ENCODE peak calls at places on chromosomes 16 and 17, in four cellular contexts. B is tibial artery, S is ovary, D is OCI-LY7. T is an unnamed sample.
A peak's percentile ranks its signal among the peaks of the same experiment; 100 is the strongest.

GRCh38 chr17:44820631-44821196 is 9.4 kb downstream of the GJC1 start:
- DNase-seq in B (no peak), S (no peak), D (no peak), T (no peak)

GRCh38 chr16:2009302-2009711 is 314 bp downstream of the ZNF598 start:
- DNase-seq in B (no peak), S (no peak), D (peak; percentile 45), T (no peak)

GRCh38 chr17:82838386-82839063 is 1.3 kb downstream of the ZNF750 start:
- DNase-seq in B (no peak), S (no peak), D (no peak), T (no peak)

GRCh38 chr17:71505200-71505599 is 615.6 kb upstream of the SOX9 start:
- DNase-seq in B (no peak), S (no peak), D (no peak), T (no peak)

GRCh38 chr16:66580605-66581209 is 1.4 kb downstream of the CMTM2 start:
- DNase-seq in B (peak; percentile 38), S (no peak), D (no peak), T (no peak)

GRCh38 chr17:81980752-81981239 is 3.4 kb downstream of the ASPSCR1 start:
- DNase-seq in B (no peak), S (no peak), D (no peak), T (no peak)

GRCh38 chr16:9499921-9500593 is 408.6 kb downstream of the HAPSTR1 start:
- DNase-seq in B (no peak), S (no peak), D (no peak), T (no peak)

GRCh38 chr16:62644030-62644812 is 608.0 kb upstream of the CDH8 start:
- DNase-seq in B (no peak), S (no peak), D (no peak), T (no peak)

GRCh38 chr16:10617662-10618420 is 37.4 kb upstream of the EMP2 start:
- DNase-seq in B (no peak), S (no peak), D (no peak), T (no peak)

GRCh38 chr17:73401911-73402310 is 90.1 kb upstream of the CDC42EP4 start:
- DNase-seq in B (no peak), S (peak; percentile 33), D (no peak), T (peak; percentile 77)

DNA sequence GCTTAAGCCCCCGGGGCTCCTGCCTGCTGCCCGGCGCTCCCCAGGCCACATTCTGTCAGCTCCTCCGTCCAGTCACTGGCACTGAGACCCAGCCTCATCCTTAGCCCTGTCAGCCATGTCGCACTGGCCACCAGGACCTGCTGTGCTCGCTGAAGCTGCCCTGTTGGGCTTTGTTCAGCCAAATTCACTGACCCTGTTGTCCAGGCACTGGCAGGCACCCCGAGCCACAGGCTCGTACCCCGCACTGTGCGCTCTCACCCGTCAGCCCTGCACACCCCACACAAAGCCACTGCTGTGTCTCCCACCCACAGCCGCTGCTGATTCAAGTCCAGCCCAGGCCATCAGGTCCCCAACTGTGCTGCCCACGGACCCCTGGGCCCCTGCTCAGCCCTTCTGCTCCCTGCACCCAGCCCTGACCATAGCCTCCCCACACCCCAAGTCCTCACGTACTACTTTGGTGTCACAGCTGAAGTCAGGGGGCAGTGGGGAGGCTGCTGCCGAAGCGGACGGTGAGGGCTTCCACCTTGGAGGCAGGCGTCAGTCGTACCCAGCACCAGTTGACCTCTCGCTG is 131.5 kb upstream of the CHMP6 start:
- DNase-seq in B (no peak), S (no peak), D (no peak), T (no peak)
- H3K27ac ChIP-seq in B (no peak overlapping the region), S (no peak overlapping the region), D (no peak overlapping the region), T (no peak overlapping the region)

DNA sequence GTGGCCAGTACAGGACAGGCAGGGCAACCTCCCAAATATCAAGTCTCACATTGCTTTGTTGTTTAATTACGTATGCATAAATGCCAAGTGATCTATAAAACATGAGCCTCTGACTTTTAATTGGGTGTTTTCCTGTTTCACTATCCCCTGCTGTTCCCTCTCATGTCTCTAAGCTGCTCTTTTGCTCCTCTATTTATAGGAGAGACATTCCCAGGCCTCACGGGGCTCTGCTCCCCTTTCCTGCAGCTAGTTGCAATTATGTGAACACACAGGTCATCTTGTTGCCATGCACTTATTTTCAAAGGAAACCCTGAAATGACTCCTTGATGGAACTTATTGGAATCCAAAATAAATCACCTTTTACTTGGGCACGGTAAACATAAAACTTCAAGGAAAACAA is 1173.6 kb upstream of the GOT2 start:
- DNase-seq in B (no peak), S (no peak), D (no peak), T (no peak)
- H3K4me3 ChIP-seq in B (no peak overlapping the region), S (no peak overlapping the region), D (no peak overlapping the region), T (no peak overlapping the region)

DNA sequence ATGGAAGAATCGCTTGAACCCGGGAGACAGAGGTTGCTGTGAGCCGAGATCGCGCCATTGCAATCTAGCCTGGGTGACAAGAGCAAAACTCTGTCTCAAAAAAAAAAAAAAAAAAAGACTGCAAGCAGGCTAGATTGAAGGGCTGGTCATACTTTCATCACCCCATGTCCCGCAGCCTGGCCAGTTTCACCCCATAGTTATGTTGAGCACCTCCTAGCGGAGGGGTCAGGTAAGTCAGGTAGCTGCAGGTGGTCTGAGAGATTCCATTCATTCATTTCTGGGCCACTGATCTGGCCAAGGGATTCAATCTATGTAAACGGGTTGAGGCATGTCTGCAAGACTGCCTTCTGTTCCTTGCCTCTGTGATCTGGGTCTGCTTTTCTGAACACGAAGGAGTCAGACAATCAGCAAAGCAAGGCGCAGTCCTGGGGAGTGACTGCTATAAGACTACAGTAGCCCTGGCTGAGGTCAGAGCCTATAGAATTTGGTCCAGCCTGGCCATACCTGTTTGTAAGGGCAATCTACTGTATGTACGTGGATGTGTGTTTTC is 23.6 kb upstream of the BPTF start:
- DNase-seq in B (no peak), S (no peak), D (no peak), T (no peak)
- TF ChIP-seq CTCF in B (no peak), S (no peak), D (peak; percentile 74), T (no peak)

DNA sequence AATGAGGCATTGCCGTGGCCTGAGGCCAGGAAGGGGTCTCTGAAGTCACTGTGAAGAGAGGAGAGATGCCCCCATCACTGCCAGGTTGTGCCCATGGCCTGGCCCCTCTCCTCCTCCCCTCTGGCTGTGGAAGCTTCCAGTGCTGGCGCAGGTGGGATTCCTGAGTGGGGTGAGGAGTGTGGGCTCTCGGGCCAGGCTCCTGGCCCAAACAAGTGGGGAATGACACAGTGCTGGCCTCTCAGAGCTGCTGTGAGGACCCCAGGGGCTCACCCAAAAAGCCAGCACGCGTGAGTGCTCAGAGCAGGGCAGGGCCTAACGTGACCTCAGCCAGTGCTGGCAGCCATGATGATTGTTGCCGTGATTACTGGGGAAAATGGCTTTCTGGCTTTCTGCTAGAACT is 53.5 kb upstream of the MTSS2 start:
- DNase-seq in B (no peak), S (no peak), D (no peak), T (no peak)
- H3K27ac ChIP-seq in B (peak overlapping the region; percentile 86), S (no peak overlapping the region), D (no peak overlapping the region), T (no peak overlapping the region)

GRCh38 chr16:15644306-15644961 is 1.5 kb upstream of the MARF1 start:
- DNase-seq in B (no peak), S (no peak), D (peak; percentile 18), T (no peak)
- H3K4me3 ChIP-seq in B (no peak overlapping the region), S (no peak overlapping the region), D (peak overlapping the region; percentile 89), T (no peak overlapping the region)

GRCh38 chr16:833411-833810 is 32.9 kb upstream of the GNG13 start:
- DNase-seq in B (no peak), S (no peak), D (no peak), T (no peak)

GRCh38 chr16:831571-832443 is 31.3 kb upstream of the GNG13 start:
- DNase-seq in B (no peak), S (no peak), D (no peak), T (no peak)

GRCh38 chr16:830871-831570 is 30.5 kb upstream of the GNG13 start:
- DNase-seq in B (no peak), S (no peak), D (no peak), T (no peak)

GRCh38 chr16:830107-830870 is 29.8 kb upstream of the GNG13 start:
- DNase-seq in B (no peak), S (no peak), D (no peak), T (no peak)

DNA sequence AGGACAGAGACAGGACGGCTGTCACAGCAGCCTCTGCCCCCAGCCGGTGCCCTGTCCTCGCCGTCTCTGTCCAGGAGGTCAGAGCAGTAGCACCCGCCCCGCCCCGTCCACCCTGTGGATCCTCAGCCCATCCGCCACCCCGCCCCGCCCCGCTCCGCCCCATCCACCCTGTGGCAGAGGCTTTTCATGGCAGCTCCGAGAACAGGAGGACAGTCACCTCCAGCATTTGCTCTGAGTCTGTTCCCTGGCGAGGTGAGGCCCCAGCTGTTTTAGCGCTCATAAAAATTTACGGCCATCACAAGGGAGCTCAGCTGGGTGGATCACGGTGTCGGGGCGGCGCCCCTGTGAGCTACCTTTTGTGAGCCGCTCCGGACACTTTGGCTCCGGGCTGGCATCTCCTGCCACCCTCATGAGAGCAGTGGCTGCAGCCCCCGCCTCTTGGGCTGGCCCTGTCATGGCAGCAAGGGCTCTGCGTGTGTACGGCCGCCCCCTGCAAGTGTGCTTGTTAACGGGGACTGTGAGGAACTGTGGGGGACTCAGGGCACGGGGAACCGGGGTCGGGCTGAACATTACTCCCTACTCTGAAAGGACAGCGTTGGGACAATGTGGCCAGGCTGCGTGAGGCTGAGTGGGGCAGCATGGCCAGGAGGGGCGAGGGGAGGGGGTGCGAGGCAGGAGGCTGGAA is 32.3 kb upstream of the GNG13 start:
- DNase-seq in B (no peak), S (no peak), D (no peak), T (no peak)
- TF ChIP-seq CTCF in B (no peak), S (no peak), D (no peak), T (no peak)

GRCh38 chr16:48157794-48158193 is 2.0 kb upstream of the ABCC12 start:
- DNase-seq in B (no peak), S (no peak), D (no peak), T (no peak)

GRCh38 chr16:48157302-48157701 is 1.5 kb upstream of the ABCC12 start:
- DNase-seq in B (no peak), S (no peak), D (no peak), T (no peak)

GRCh38 chr16:48155926-48156789 is at the start of gene ABCC12:
- DNase-seq in B (no peak), S (no peak), D (no peak), T (no peak)

GRCh38 chr16:48156790-48157209 is 1.0 kb upstream of the ABCC12 start:
- DNase-seq in B (peak; percentile 74), S (peak; percentile 61), D (peak; percentile 63), T (peak; percentile 83)

DNA sequence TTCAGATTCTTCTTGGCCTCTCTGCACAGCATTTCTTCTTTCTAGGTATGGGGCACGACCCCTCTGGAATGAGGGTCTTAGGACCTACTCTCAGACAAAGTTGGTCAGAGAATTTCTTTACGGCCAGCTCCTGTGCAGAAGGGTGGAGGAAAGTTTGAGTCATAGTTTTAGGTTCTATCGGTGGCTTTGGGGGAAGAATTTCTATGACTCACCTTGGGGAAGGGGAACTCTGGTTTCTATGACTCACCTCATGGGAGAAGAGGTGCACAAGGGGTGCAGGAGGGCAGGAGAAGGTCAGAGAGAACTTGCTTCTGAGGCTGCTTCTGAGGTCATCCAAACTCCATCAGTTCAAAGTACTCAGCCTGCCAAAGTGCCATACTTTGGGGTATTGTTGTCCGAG is 2.5 kb upstream of the ABCC12 start:
- DNase-seq in B (no peak), S (no peak), D (no peak), T (no peak)
- H3K27ac ChIP-seq in B (no peak overlapping the region), S (no peak overlapping the region), D (no peak overlapping the region), T (no peak overlapping the region)